ENCODE peak calls at places on chromosomes 12 and 14, in ten cellular contexts. B is upper lobe of right lung; H is fibroblast of lung; I is stomach; T is sigmoid colon; R is MM.1S; D is CD4-positive, CD25-positive, alpha-beta regulatory T cell; M is body of pancreas; E is HepG2; Z is GM12878. Q is an unnamed sample.

GRCh38 chr12:3571323-3571722 is 80.3 kb downstream of the PRMT8 start:
- DNase-seq in B (no peak), H (no peak), I (no peak), T (no peak), R (no peak), D (no peak), M (no peak), E (no peak), Z (no peak), Q (no peak)

GRCh38 chr12:66405395-66405794 is 103.1 kb downstream of the HELB start:
- DNase-seq in B (no peak), H (peak; percentile 14), I (no peak), T (no peak), R (no peak), D (no peak), M (no peak), E (no peak), Z (no peak), Q (no peak)

GRCh38 chr14:87745507-87746118 is 247.4 kb downstream of the GALC start:
- DNase-seq in B (no peak), H (peak; percentile 3), I (no peak), T (no peak), R (peak; percentile 7), D (no peak), M (peak; percentile 25), E (peak; percentile 23), Z (no peak), Q (peak; percentile 15)

GRCh38 chr14:51609987-51610283 is 41.8 kb upstream of the FRMD6 start:
- DNase-seq in B (no peak), H (peak; percentile 65), I (no peak), T (no peak), R (peak; percentile 64), D (no peak), M (no peak), E (no peak), Z (no peak), Q (no peak)

GRCh38 chr12:75881910-75882309 is 149.7 kb downstream of the PHLDA1 start:
- DNase-seq in B (no peak), H (peak; percentile 54), I (no peak), T (no peak), R (no peak), D (no peak), M (no peak), E (no peak), Z (no peak), Q (no peak)

GRCh38 chr12:95605087-95605486 is 53.8 kb upstream of the USP44 start:
- DNase-seq in B (no peak), H (peak; percentile 22), I (no peak), T (no peak), R (no peak), D (no peak), M (no peak), E (no peak), Z (no peak), Q (no peak)

GRCh38 chr14:102574840-102575478 is 17.5 kb upstream of the RCOR1 start:
- DNase-seq in B (no peak), H (no peak), I (no peak), T (no peak), R (no peak), D (no peak), M (no peak), E (peak; percentile 82), Z (no peak), Q (no peak)

GRCh38 chr12:15494329-15495046 is 172.2 kb downstream of the PTPRO start:
- DNase-seq in B (no peak), H (no peak), I (no peak), T (no peak), R (peak; percentile 22), D (no peak), M (no peak), E (no peak), Z (peak; percentile 9), Q (no peak)

GRCh38 chr12:14390885-14391530 is 25.5 kb downstream of the ATF7IP start:
- DNase-seq in B (no peak), H (no peak), I (no peak), T (no peak), R (no peak), D (no peak), M (no peak), E (no peak), Z (no peak), Q (no peak)

GRCh38 chr12:14390449-14390848 is 25.0 kb downstream of the ATF7IP start:
- DNase-seq in B (no peak), H (no peak), I (no peak), T (no peak), R (no peak), D (no peak), M (no peak), E (no peak), Z (no peak), Q (no peak)

GRCh38 chr12:14384783-14385638 is 19.5 kb downstream of the ATF7IP start:
- DNase-seq in B (no peak), H (peak; percentile 97), I (peak; percentile 41), T (peak; percentile 61), R (peak; percentile 55), D (peak; percentile 33), M (peak; percentile 59), E (peak; percentile 88), Z (peak; percentile 92), Q (peak; percentile 78)

GRCh38 chr12:14387472-14387871 is 22.0 kb downstream of the ATF7IP start:
- DNase-seq in B (no peak), H (no peak), I (no peak), T (no peak), R (no peak), D (no peak), M (no peak), E (no peak), Z (no peak), Q (no peak)
- H3K27ac ChIP-seq in B (no peak overlapping the region), H (no peak overlapping the region), I (no peak overlapping the region), T (no peak overlapping the region), R (no peak overlapping the region), D (peak overlapping the region; percentile 81), M (no peak overlapping the region), E (no peak overlapping the region), Z (peak overlapping the region; percentile 45), Q (no peak overlapping the region)

GRCh38 chr14:105570482-105570881 is 44.1 kb downstream of the TMEM121 start:
- DNase-seq in B (no peak), H (no peak), I (no peak), T (no peak), R (no peak), D (no peak), M (no peak), E (no peak), Z (no peak), Q (no peak)
- H3K4me1 ChIP-seq in B (no peaks in the 10 kb centered on the region), H (no peaks in the 10 kb centered on the region), I (no peaks in the 10 kb centered on the region), T (no peaks in the 10 kb centered on the region), R (peaks cover 42% of the 10 kb centered on the region), D (no peaks in the 10 kb centered on the region), M (no peaks in the 10 kb centered on the region), E (no peaks in the 10 kb centered on the region), Z (peaks cover 54% of the 10 kb centered on the region), Q (no peaks in the 10 kb centered on the region)

GRCh38 chr12:19547258-19547657 is 108.0 kb downstream of the AEBP2 start:
- DNase-seq in B (no peak), H (peak; percentile 46), I (no peak), T (no peak), R (no peak), D (no peak), M (no peak), E (no peak), Z (no peak), Q (no peak)

GRCh38 chr12:19550626-19551025 is 111.3 kb downstream of the AEBP2 start:
- DNase-seq in B (no peak), H (no peak), I (no peak), T (no peak), R (no peak), D (no peak), M (no peak), E (no peak), Z (peak; percentile 41), Q (no peak)

GRCh38 chr12:19546027-19546426 is 106.7 kb downstream of the AEBP2 start:
- DNase-seq in B (no peak), H (peak; percentile 49), I (no peak), T (peak; percentile 82), R (no peak), D (no peak), M (peak; percentile 15), E (no peak), Z (no peak), Q (no peak)

GRCh38 chr12:19544351-19544750 is 105.1 kb downstream of the AEBP2 start:
- DNase-seq in B (no peak), H (no peak), I (no peak), T (no peak), R (no peak), D (no peak), M (no peak), E (no peak), Z (no peak), Q (no peak)

DNA sequence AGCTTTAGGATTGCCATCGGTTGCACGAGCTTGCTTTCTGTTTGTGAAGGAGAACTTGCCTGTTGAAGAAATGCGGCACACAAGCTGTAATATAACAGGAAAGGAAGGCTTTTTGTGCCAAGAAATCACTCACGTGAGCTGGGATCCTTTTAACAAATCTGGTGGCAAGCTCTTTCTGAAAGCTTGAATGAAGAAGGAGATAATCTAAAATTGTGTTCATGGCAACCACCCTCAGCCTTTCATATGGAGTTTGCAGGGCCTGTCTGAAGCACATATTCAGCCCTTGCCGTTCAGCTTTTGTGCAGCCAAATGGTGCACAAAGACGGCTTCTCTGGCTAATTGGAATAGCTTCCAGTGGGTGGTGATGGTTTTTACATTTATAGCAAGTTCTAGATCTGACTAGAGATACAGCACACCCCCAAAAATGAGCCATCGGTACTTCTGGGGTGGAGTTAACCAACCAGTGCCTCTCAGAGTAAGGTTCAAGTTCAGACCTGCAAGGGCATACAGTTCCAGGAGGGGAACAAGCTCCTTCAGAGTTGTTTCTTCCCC is 107.4 kb downstream of the AEBP2 start:
- DNase-seq in B (no peak), H (peak; percentile 85), I (no peak), T (no peak), R (no peak), D (no peak), M (no peak), E (no peak), Z (no peak), Q (no peak)
- H3K27ac ChIP-seq in B (peak overlapping the region; percentile 73), H (peak overlapping the region; percentile 0), I (peak overlapping the region; percentile 37), T (peak overlapping the region; percentile 70), R (no peak overlapping the region), D (no peak overlapping the region), M (no peak overlapping the region), E (no peak overlapping the region), Z (no peak overlapping the region), Q (no peak overlapping the region)

GRCh38 chr12:92471551-92471950 is 231.2 kb upstream of the PLEKHG7 start:
- DNase-seq in B (no peak), H (no peak), I (no peak), T (no peak), R (peak; percentile 72), D (no peak), M (no peak), E (no peak), Z (no peak), Q (no peak)

GRCh38 chr12:92469837-92470236 is 233.0 kb upstream of the PLEKHG7 start:
- DNase-seq in B (no peak), H (peak; percentile 43), I (no peak), T (no peak), R (no peak), D (no peak), M (no peak), E (peak; percentile 1), Z (no peak), Q (no peak)

GRCh38 chr12:92472198-92472597 is 230.6 kb upstream of the PLEKHG7 start:
- DNase-seq in B (no peak), H (peak; percentile 76), I (no peak), T (no peak), R (no peak), D (no peak), M (no peak), E (no peak), Z (no peak), Q (peak; percentile 60)

GRCh38 chr12:92468358-92469020 is 234.3 kb upstream of the PLEKHG7 start:
- DNase-seq in B (no peak), H (no peak), I (no peak), T (no peak), R (no peak), D (no peak), M (no peak), E (no peak), Z (no peak), Q (no peak)

GRCh38 chr12:92470608-92471021 is 232.2 kb upstream of the PLEKHG7 start:
- DNase-seq in B (no peak), H (no peak), I (no peak), T (no peak), R (peak; percentile 16), D (no peak), M (no peak), E (no peak), Z (peak; percentile 91), Q (no peak)
- H3K4me1 ChIP-seq in B (no peaks in the 10 kb centered on the region), H (no peaks in the 10 kb centered on the region), I (no peaks in the 10 kb centered on the region), T (peaks cover 25% of the 10 kb centered on the region), R (peaks cover 61% of the 10 kb centered on the region), D (peaks cover 9% of the 10 kb centered on the region), M (peaks cover 14% of the 10 kb centered on the region), E (no peaks in the 10 kb centered on the region), Z (peaks cover 42% of the 10 kb centered on the region), Q (peaks cover 5% of the 10 kb centered on the region)